ENCODE peak calls at places on chromosomes 3 and 15, in eight cellular contexts. H is heart right ventricle; F is naive thymus-derived CD4-positive, alpha-beta T cell; I is breast epithelium; D is activated naive CD8-positive, alpha-beta T cell treated with anti-CD3 and anti-CD28 coated beads, Interleukin-2, amount 50 U/mL, for 24 hours; R is stimulated activated CD4-positive, alpha-beta T cell treated with anti-CD3 and anti-CD28 coated beads, Interleukin-4, amount 100 ng/mL, for 4 hours; U is T-helper 2 cell; Y is ELF-1. C is an unnamed sample.

GRCh38 chr3:52313774-52314188 is 2.3 kb upstream of the DNAH1 start:
- DNase-seq in H (no peak), F (no peak), I (no peak), D (peak; percentile 22), R (no peak), U (no peak), Y (no peak), C (no peak)

GRCh38 chr3:110430146-110430545 is 641.5 kb upstream of the NECTIN3 start:
- DNase-seq in H (no peak), F (no peak), I (no peak), D (no peak), R (no peak), U (no peak), Y (no peak), C (no peak)

GRCh38 chr3:39499651-39500273 is 32.3 kb downstream of the MOBP start:
- DNase-seq in H (no peak), F (no peak), I (no peak), D (no peak), R (no peak), U (no peak), Y (no peak), C (no peak)

GRCh38 chr3:13879946-13880810 is at the start of gene WNT7A:
- DNase-seq in H (no peak), F (peak; percentile 76), I (no peak), D (peak; percentile 65), R (peak; percentile 64), U (peak; percentile 20), Y (peak; percentile 73), C (no peak)

GRCh38 chr3:139203752-139204151 is 140.1 kb upstream of the MRPS22 start:
- DNase-seq in H (no peak), F (no peak), I (no peak), D (no peak), R (no peak), U (no peak), Y (no peak), C (no peak)

GRCh38 chr15:88166330-88166993 is 90.1 kb downstream of the NTRK3 start:
- DNase-seq in H (no peak), F (no peak), I (no peak), D (peak; percentile 13), R (no peak), U (no peak), Y (peak; percentile 61), C (no peak)

GRCh38 chr3:45929042-45929679 is 14.1 kb upstream of the CXCR6 start:
- DNase-seq in H (no peak), F (peak; percentile 55), I (no peak), D (peak; percentile 68), R (peak; percentile 63), U (no peak), Y (peak; percentile 38), C (no peak)

GRCh38 chr3:120622870-120623718 is 27.0 kb downstream of the NDUFB4 start:
- DNase-seq in H (no peak), F (no peak), I (no peak), D (peak; percentile 9), R (no peak), U (no peak), Y (peak; percentile 58), C (no peak)

GRCh38 chr3:188656196-188656982 is 502.4 kb downstream of the LPP start:
- DNase-seq in H (no peak), F (no peak), I (no peak), D (no peak), R (no peak), U (no peak), Y (no peak), C (no peak)

GRCh38 chr3:152405915-152406802 is 137.4 kb downstream of the MBNL1 start:
- DNase-seq in H (no peak), F (no peak), I (no peak), D (no peak), R (no peak), U (no peak), Y (no peak), C (peak; percentile 59)

GRCh38 chr3:30342319-30343060 is 263.9 kb upstream of the TGFBR2 start:
- DNase-seq in H (no peak), F (no peak), I (no peak), D (no peak), R (no peak), U (no peak), Y (no peak), C (peak; percentile 79)

GRCh38 chr3:96264701-96265100 is 549.7 kb upstream of the EPHA6 start:
- DNase-seq in H (no peak), F (no peak), I (no peak), D (no peak), R (no peak), U (no peak), Y (no peak), C (no peak)

GRCh38 chr15:98546325-98546724 is 102.0 kb upstream of the IGF1R start:
- DNase-seq in H (no peak), F (no peak), I (no peak), D (no peak), R (no peak), U (no peak), Y (no peak), C (no peak)

GRCh38 chr3:111319598-111319997 is 222.4 kb upstream of the CD96 start:
- DNase-seq in H (no peak), F (no peak), I (no peak), D (no peak), R (no peak), U (no peak), Y (no peak), C (no peak)

GRCh38 chr15:77630956-77631789 is 1.5 kb downstream of the LINGO1 start:
- DNase-seq in H (no peak), F (no peak), I (no peak), D (no peak), R (no peak), U (no peak), Y (peak; percentile 62), C (no peak)

GRCh38 chr15:74032606-74033561 is 38.4 kb downstream of the PML start:
- DNase-seq in H (no peak), F (no peak), I (no peak), D (no peak), R (no peak), U (no peak), Y (no peak), C (no peak)

GRCh38 chr3:196684548-196685407 is 27.3 kb downstream of the CEP19 start:
- DNase-seq in H (peak; percentile 19), F (peak; percentile 44), I (peak; percentile 52), D (peak; percentile 68), R (peak; percentile 48), U (peak; percentile 52), Y (peak; percentile 68), C (peak; percentile 7)

GRCh38 chr3:135328036-135328435 is 533.0 kb downstream of the EPHB1 start:
- DNase-seq in H (no peak), F (no peak), I (no peak), D (no peak), R (no peak), U (no peak), Y (no peak), C (no peak)

GRCh38 chr3:66392512-66392911 is 108.3 kb downstream of the LRIG1 start:
- DNase-seq in H (no peak), F (no peak), I (no peak), D (no peak), R (no peak), U (no peak), Y (no peak), C (no peak)

GRCh38 chr15:56919708-56920637 is 1.5 kb downstream of the TCF12 start:
- DNase-seq in H (peak; percentile 23), F (peak; percentile 10), I (no peak), D (peak; percentile 36), R (no peak), U (no peak), Y (peak; percentile 71), C (no peak)

GRCh38 chr3:159189994-159190669 is 388.3 kb downstream of the MFSD1 start:
- DNase-seq in H (no peak), F (no peak), I (no peak), D (no peak), R (no peak), U (no peak), Y (no peak), C (no peak)

GRCh38 chr3:50269460-50269859 is 513 bp downstream of the SEMA3B start:
- DNase-seq in H (peak; percentile 20), F (no peak), I (no peak), D (no peak), R (no peak), U (no peak), Y (no peak), C (no peak)

GRCh38 chr3:41662288-41662687 is 299.6 kb downstream of the ULK4 start:
- DNase-seq in H (no peak), F (no peak), I (no peak), D (no peak), R (no peak), U (no peak), Y (no peak), C (no peak)

GRCh38 chr3:127043041-127043641 is 60.2 kb downstream of the PLXNA1 start:
- DNase-seq in H (no peak), F (no peak), I (no peak), D (no peak), R (no peak), U (no peak), Y (peak; percentile 70), C (no peak)

GRCh38 chr3:184332370-184333090 is 4.9 kb upstream of the FAM131A start:
- DNase-seq in H (no peak), F (no peak), I (no peak), D (no peak), R (no peak), U (no peak), Y (no peak), C (peak; percentile 81)

C was measured in AG04450.